ENCODE peak calls at places on chromosomes 6 and 20, in six cellular contexts. T is ovary, M is HCT116, C is body of pancreas, L is esophagus squamous epithelium, X is uterus. N is an unnamed sample.

GRCh38 chr6:20403766-20404640 is 2.3 kb downstream of the E2F3 start:
- DNase-seq in T (no peak), M (peak; percentile 12), C (no peak), L (no peak), X (no peak), N (no peak)

GRCh38 chr6:127083231-127084015 is 35.0 kb upstream of the RSPO3 start:
- DNase-seq in T (no peak), M (no peak), C (no peak), L (no peak), X (no peak), N (no peak)

GRCh38 chr6:40936810-40937209 is 102.2 kb downstream of the UNC5CL start:
- DNase-seq in T (no peak), M (no peak), C (no peak), L (no peak), X (no peak), N (no peak)

GRCh38 chr6:139742671-139743070 is 368.2 kb upstream of the CITED2 start:
- DNase-seq in T (no peak), M (no peak), C (no peak), L (no peak), X (no peak), N (no peak)

GRCh38 chr6:155177369-155177961 is 86.3 kb upstream of the CLDN20 start:
- DNase-seq in T (no peak), M (peak; percentile 61), C (peak; percentile 26), L (no peak), X (no peak), N (no peak)

GRCh38 chr20:10649817-10650200 is 24.0 kb downstream of the JAG1 start:
- DNase-seq in T (no peak), M (no peak), C (no peak), L (no peak), X (no peak), N (no peak)

GRCh38 chr6:162572240-162572639 is 155.3 kb downstream of the PRKN start:
- DNase-seq in T (no peak), M (no peak), C (no peak), L (no peak), X (no peak), N (no peak)

GRCh38 chr6:167058261-167058660 is 59.1 kb downstream of the CEP43 start:
- DNase-seq in T (no peak), M (no peak), C (no peak), L (no peak), X (no peak), N (no peak)

GRCh38 chr6:111263837-111264236 is 176.5 kb downstream of the SLC16A10 start:
- DNase-seq in T (no peak), M (peak; percentile 37), C (no peak), L (no peak), X (no peak), N (no peak)
- TF ChIP-seq POLR2A in T (no peak), M (no peak), C (no peak), L (no peak), X (no peak), N (no peak)

GRCh38 chr6:2846873-2847224 is 5.2 kb upstream of the SERPINB1 start:
- DNase-seq in T (no peak), M (no peak), C (no peak), L (no peak), X (no peak), N (no peak)
- H3K4me3 ChIP-seq in T (peak overlapping the region; percentile 5), M (no peak overlapping the region), C (no peak overlapping the region), L (peak overlapping the region; percentile 22), X (no peak overlapping the region), N (no peak overlapping the region)

GRCh38 chr20:57350086-57350710 is 857 bp upstream of the RAE1 start:
- DNase-seq in T (peak; percentile 30), M (no peak), C (no peak), L (no peak), X (no peak), N (no peak)

GRCh38 chr20:57347393-57347792 is 3.7 kb upstream of the RAE1 start:
- DNase-seq in T (no peak), M (no peak), C (no peak), L (no peak), X (no peak), N (no peak)

GRCh38 chr20:57352305-57352704 is 1.2 kb downstream of the RAE1 start:
- DNase-seq in T (no peak), M (no peak), C (no peak), L (no peak), X (no peak), N (no peak)

GRCh38 chr20:57346477-57346876 is 4.6 kb upstream of the RAE1 start:
- DNase-seq in T (peak; percentile 78), M (peak; percentile 55), C (peak; percentile 76), L (no peak), X (peak; percentile 64), N (peak; percentile 65)

DNA sequence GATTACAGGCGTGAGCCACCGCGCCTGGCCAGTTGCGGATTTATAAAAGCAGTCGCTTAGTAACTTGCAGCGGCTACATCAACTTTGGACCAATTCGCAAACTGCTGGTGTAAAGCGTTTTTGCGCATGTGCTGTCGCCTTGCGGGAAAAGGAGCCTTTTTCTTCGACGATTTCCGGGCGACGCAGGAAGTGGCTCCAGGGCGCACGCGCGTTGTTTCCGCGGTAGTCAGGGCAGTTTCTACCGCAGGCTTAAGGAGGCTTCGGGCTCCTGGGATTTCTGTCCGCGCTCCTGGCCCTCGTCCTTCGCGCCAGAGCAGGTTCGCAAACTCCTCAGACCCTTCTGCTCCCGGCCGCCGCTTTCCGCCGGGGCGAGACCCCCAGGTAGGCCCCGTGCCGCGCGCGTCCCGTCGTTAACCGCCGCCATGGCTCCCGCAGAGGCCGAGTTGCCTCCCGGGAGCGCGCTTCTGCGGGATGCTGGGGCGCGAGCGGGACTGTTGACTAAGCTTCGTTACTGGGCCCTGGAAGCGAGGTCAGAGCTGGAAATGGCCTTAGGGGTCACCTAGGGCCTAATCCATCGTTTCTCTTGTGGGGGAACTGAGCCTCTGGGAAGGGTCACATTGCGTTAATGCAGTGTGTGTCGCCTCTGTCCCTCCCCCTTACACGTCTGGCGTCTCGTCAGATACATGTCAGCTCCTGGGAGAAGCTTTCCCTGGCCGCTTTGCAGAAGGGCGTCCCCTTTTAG is at the start of gene RAE1:
- DNase-seq in T (peak; percentile 87), M (peak; percentile 89), C (peak; percentile 93), L (peak; percentile 15), X (peak; percentile 90), N (peak; percentile 94)
- TF ChIP-seq POLR2A in T (peak; percentile 52), M (peak; percentile 49), C (peak; percentile 65), L (peak; percentile 55), X (peak; percentile 35), N (peak; percentile 64)

GRCh38 chr20:38134427-38135281 is 30.4 kb downstream of the TGM2 start:
- DNase-seq in T (no peak), M (no peak), C (no peak), L (no peak), X (no peak), N (no peak)
- H3K4me3 ChIP-seq in T (no peak overlapping the region), M (no peak overlapping the region), C (no peak overlapping the region), L (no peak overlapping the region), X (no peak overlapping the region), N (no peak overlapping the region)

GRCh38 chr6:42140051-42140450 is 2.4 kb downstream of the C6orf132 start:
- DNase-seq in T (no peak), M (no peak), C (peak; percentile 51), L (no peak), X (no peak), N (no peak)
- TF ChIP-seq POLR2A in T (no peak), M (no peak), C (no peak), L (peak; percentile 39), X (no peak), N (no peak)

GRCh38 chr6:164409309-164410009 is 899.9 kb downstream of the C6orf118 start:
- DNase-seq in T (no peak), M (no peak), C (no peak), L (no peak), X (no peak), N (no peak)
- H3K4me3 ChIP-seq in T (no peak overlapping the region), M (no peak overlapping the region), C (no peak overlapping the region), L (no peak overlapping the region), X (no peak overlapping the region), N (no peak overlapping the region)

DNA sequence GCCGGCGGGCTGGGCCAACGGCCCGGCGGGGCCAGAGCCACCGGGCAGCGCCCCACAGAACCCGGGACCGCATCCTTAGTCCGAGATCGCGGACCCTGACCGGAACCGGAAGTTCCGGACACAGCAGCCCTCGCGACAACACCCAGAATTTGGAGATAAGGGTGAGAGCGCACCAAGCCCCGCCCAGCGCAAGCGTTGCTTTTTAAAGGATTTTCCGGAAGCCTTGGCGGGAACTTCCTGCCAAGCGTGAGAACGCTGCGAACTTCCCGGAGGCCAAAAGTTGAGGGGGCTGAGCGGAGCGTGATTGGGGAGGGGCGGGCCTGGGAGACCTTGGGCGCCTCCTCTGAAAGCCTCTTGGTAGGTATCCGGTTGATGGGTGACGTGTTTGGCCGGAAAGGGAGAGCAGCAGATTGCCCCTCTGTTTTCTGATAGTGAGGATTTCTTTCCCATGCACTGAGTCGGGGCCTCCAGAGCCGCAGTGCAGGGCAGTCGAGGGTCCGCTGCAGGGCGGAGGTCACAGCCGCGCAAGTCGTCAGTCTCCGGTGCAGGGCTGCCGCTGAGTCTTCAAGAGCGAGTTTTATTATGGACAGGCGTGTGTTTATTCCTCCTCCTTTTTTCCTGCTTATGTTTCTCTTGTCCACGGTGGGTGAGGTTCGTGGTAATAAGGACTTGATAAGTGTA is at the start of gene MTRF1L:
- DNase-seq in T (peak; percentile 94), M (peak; percentile 94), C (peak; percentile 92), L (peak; percentile 71), X (peak; percentile 93), N (peak; percentile 95)
- TF ChIP-seq POLR2A in T (peak; percentile 72), M (no peak), C (peak; percentile 91), L (peak; percentile 80), X (peak; percentile 50), N (peak; percentile 26)

DNA sequence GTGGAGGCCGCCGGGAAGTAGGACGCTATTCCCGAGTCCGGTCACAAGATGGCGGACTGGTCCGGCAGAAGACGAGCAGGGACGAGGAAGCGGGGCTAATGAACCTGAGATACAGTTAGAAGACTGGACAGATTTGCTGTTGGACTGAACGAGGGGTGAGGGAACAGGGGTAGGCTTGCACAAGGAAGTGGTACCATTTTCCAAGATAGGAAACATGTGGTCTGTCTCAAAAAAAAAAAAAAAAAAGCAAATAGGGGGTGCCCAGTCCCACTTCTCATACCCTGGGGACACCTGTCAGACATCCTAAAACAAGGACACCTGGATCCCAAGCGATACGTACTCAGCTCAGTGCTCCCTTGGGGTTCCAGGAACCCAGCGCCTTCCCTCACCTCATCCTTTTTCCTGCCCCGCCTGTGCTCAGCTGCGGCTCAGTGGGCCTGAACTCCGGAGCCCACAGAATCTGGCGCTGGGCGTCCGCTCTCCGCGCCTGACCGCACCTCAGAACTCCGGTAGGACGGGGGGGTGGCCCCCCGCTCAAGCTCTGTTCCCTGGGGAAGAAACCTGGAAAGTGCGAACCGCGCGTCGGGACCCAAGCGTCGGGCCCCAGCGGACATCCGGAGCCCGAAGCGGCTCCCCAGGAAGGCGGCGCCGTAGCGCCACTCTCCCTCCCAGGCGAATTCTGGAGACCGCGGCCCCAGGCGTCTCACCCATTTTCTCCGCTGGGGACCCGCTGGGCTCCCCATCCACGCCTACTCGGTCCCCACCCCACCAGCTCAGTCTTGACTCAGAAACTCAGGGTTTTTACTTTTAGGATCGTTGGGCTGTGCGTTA is at the start of gene LY6G5C:
- DNase-seq in T (peak; percentile 83), M (peak; percentile 73), C (peak; percentile 87), L (peak; percentile 33), X (peak; percentile 86), N (peak; percentile 85)
- H3K4me3 ChIP-seq in T (peak within 1 kb of the TSS; percentile 48), M (peak within 1 kb of the TSS; percentile 53), C (peak within 1 kb of the TSS; percentile 18), L (peak within 1 kb of the TSS; percentile 64), X (peak within 1 kb of the TSS; percentile 40), N (peak within 1 kb of the TSS; percentile 43)

DNA sequence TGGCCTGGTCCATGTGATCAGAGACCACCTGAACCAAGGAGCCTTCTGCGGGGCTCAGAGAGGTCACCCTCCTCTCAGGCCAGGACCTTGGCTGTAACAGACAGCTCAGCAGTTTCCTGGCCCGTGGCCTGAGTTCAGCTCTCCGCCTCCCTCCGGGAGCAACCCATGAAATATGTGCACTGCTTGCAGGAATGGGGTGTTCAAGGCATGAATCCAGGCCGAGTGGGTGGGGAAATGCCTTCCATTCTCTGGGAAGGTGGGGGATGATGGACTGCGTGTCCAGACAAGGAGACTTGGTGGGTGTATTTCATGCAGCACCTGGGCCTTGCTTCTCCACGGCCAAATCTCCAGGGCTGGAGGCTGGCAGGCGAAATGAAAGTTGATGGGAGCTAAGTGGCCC is 46.0 kb downstream of the SIRPA start:
- DNase-seq in T (no peak), M (no peak), C (no peak), L (no peak), X (peak; percentile 46), N (no peak)
- TF ChIP-seq POLR2A in T (no peak), M (no peak), C (no peak), L (no peak), X (no peak), N (no peak)

N was measured in heart left ventricle.